ENCODE peak calls at places on chromosomes 13 and 19, in ten cellular contexts. One of them, this sample, is unnamed.

GRCh38 chr13:110119943-110120905 is 186.7 kb downstream of the COL4A1 start:
- DNase-seq in heart left ventricle: no peak
- DNase-seq in EL: no peak
- DNase-seq in T47D: no peak
- DNase-seq in EH: no peak
- DNase-seq in dorsolateral prefrontal cortex: no peak
- DNase-seq in stimulated activated CD4-positive, alpha-beta T cell treated with anti-CD3 and anti-CD28 coated beads, Interleukin-15, amount 100 ng/mL, for 48 hours: no peak
- DNase-seq in iris pigment epithelial cell: peak; percentile 48
- DNase-seq in colonic mucosa: no peak
- DNase-seq in T-helper 9 cell: no peak
- DNase-seq in this sample: no peak

GRCh38 chr19:54921082-54921481 is 15.1 kb downstream of the NCR1 start:
- DNase-seq in heart left ventricle: no peak
- DNase-seq in EH: no peak
- DNase-seq in T47D: no peak
- DNase-seq in stimulated activated CD4-positive, alpha-beta T cell treated with anti-CD3 and anti-CD28 coated beads, Interleukin-15, amount 100 ng/mL, for 48 hours: no peak
- DNase-seq in colonic mucosa: no peak
- DNase-seq in iris pigment epithelial cell: no peak
- DNase-seq in dorsolateral prefrontal cortex: no peak
- DNase-seq in T-helper 9 cell: no peak
- DNase-seq in EL: no peak
- DNase-seq in this sample: no peak

GRCh38 chr13:23618341-23618740 is 48.1 kb downstream of the TNFRSF19 start:
- DNase-seq in colonic mucosa: no peak
- DNase-seq in stimulated activated CD4-positive, alpha-beta T cell treated with anti-CD3 and anti-CD28 coated beads, Interleukin-15, amount 100 ng/mL, for 48 hours: no peak
- DNase-seq in T47D: no peak
- DNase-seq in iris pigment epithelial cell: peak; percentile 99
- DNase-seq in EH: peak; percentile 94
- DNase-seq in T-helper 9 cell: no peak
- DNase-seq in dorsolateral prefrontal cortex: no peak
- DNase-seq in EL: peak; percentile 97
- DNase-seq in heart left ventricle: no peak
- DNase-seq in this sample: no peak

GRCh38 chr13:36282818-36283432 is 14.7 kb downstream of the CCDC169 start:
- DNase-seq in colonic mucosa: no peak
- DNase-seq in T47D: no peak
- DNase-seq in dorsolateral prefrontal cortex: no peak
- DNase-seq in EH: peak; percentile 58
- DNase-seq in heart left ventricle: no peak
- DNase-seq in stimulated activated CD4-positive, alpha-beta T cell treated with anti-CD3 and anti-CD28 coated beads, Interleukin-15, amount 100 ng/mL, for 48 hours: no peak
- DNase-seq in iris pigment epithelial cell: peak; percentile 42
- DNase-seq in T-helper 9 cell: no peak
- DNase-seq in EL: peak; percentile 46
- DNase-seq in this sample: no peak

GRCh38 chr19:11288349-11288748 is 7.6 kb upstream of the TSPAN16 start:
- DNase-seq in EH: peak; percentile 33
- DNase-seq in stimulated activated CD4-positive, alpha-beta T cell treated with anti-CD3 and anti-CD28 coated beads, Interleukin-15, amount 100 ng/mL, for 48 hours: no peak
- DNase-seq in T-helper 9 cell: no peak
- DNase-seq in dorsolateral prefrontal cortex: no peak
- DNase-seq in iris pigment epithelial cell: peak; percentile 46
- DNase-seq in heart left ventricle: no peak
- DNase-seq in T47D: no peak
- DNase-seq in colonic mucosa: no peak
- DNase-seq in EL: no peak
- DNase-seq in this sample: no peak

GRCh38 chr13:113029487-113030258 is 60.7 kb downstream of the MCF2L start:
- DNase-seq in T-helper 9 cell: peak; percentile 34
- DNase-seq in stimulated activated CD4-positive, alpha-beta T cell treated with anti-CD3 and anti-CD28 coated beads, Interleukin-15, amount 100 ng/mL, for 48 hours: no peak
- DNase-seq in heart left ventricle: no peak
- DNase-seq in colonic mucosa: peak; percentile 56
- DNase-seq in iris pigment epithelial cell: no peak
- DNase-seq in EH: peak; percentile 6
- DNase-seq in T47D: no peak
- DNase-seq in dorsolateral prefrontal cortex: peak; percentile 57
- DNase-seq in EL: peak; percentile 16
- DNase-seq in this sample: peak; percentile 42

GRCh38 chr19:6062961-6063575 is 47.2 kb downstream of the RFX2 start:
- DNase-seq in colonic mucosa: peak; percentile 22
- DNase-seq in EL: no peak
- DNase-seq in T-helper 9 cell: no peak
- DNase-seq in iris pigment epithelial cell: no peak
- DNase-seq in EH: no peak
- DNase-seq in stimulated activated CD4-positive, alpha-beta T cell treated with anti-CD3 and anti-CD28 coated beads, Interleukin-15, amount 100 ng/mL, for 48 hours: no peak
- DNase-seq in T47D: no peak
- DNase-seq in dorsolateral prefrontal cortex: no peak
- DNase-seq in heart left ventricle: no peak
- DNase-seq in this sample: no peak

GRCh38 chr13:98467263-98467985 is 109.5 kb downstream of the STK24 start:
- DNase-seq in heart left ventricle: peak; percentile 67
- DNase-seq in T47D: no peak
- DNase-seq in stimulated activated CD4-positive, alpha-beta T cell treated with anti-CD3 and anti-CD28 coated beads, Interleukin-15, amount 100 ng/mL, for 48 hours: no peak
- DNase-seq in EH: no peak
- DNase-seq in colonic mucosa: no peak
- DNase-seq in EL: no peak
- DNase-seq in iris pigment epithelial cell: no peak
- DNase-seq in dorsolateral prefrontal cortex: no peak
- DNase-seq in T-helper 9 cell: no peak
- DNase-seq in this sample: no peak

This sample was measured in body of pancreas.